ENCODE peak calls at places on chromosomes 4 and X, in five cellular contexts. Y, L, E, B and U are unnamed samples.

GRCh38 chrX:77484045-77484444 is 36.9 kb downstream of the FGF16 start:
- DNase-seq in Y (no peak), L (no peak), E (no peak), B (no peak), U (no peak)

GRCh38 chr4:6125103-6125651 is 75.2 kb downstream of the JAKMIP1 start:
- DNase-seq in Y (no peak), L (no peak), E (no peak), B (no peak), U (no peak)

GRCh38 chr4:48906283-48907173 is at the start of gene OCIAD2:
- DNase-seq in Y (peak), L (peak), E (no peak), B (peak), U (peak)

GRCh38 chr4:1993169-1993516 is 15.6 kb downstream of the NELFA start:
- DNase-seq in Y (no peak), L (peak), E (no peak), B (no peak), U (no peak)

GRCh38 chr4:95044204-95044848 is 286.6 kb downstream of the BMPR1B start:
- DNase-seq in Y (no peak), L (no peak), E (no peak), B (no peak), U (peak)

GRCh38 chr4:26330186-26330787 is 9.5 kb downstream of the RBPJ start:
- DNase-seq in Y (peak), L (no peak), E (no peak), B (no peak), U (peak)

GRCh38 chrX:48472225-48472624 is 2.2 kb upstream of the SLC38A5 start:
- DNase-seq in Y (no peak), L (no peak), E (no peak), B (no peak), U (peak)

GRCh38 chrX:74293343-74293946 is 10.5 kb upstream of the ZCCHC13 start:
- DNase-seq in Y (peak), L (peak), E (peak), B (peak), U (peak)

GRCh38 chrX:275967-276587 is 5.1 kb upstream of the PLCXD1 start:
- DNase-seq in Y (peak), L (no peak), E (peak), B (peak), U (peak)

GRCh38 chr4:88814043-88814617 is 116.5 kb upstream of the NAP1L5 start:
- DNase-seq in Y (no peak), L (no peak), E (no peak), B (no peak), U (no peak)

GRCh38 chr4:130955520-130955919 is 1859.6 kb downstream of the C4orf33 start:
- DNase-seq in Y (no peak), L (no peak), E (no peak), B (no peak), U (no peak)

GRCh38 chrX:57177070-57177469 is 39.9 kb upstream of the SPIN2A start:
- DNase-seq in Y (no peak), L (no peak), E (no peak), B (no peak), U (peak)

GRCh38 chr4:83043801-83044407 is 8.9 kb downstream of the COPS4 start:
- DNase-seq in Y (peak), L (no peak), E (no peak), B (no peak), U (no peak)

GRCh38 chr4:83237591-83237990 is 47.0 kb downstream of the COQ2 start:
- DNase-seq in Y (no peak), L (no peak), E (no peak), B (no peak), U (no peak)

GRCh38 chrX:94743478-94743877 is 1069.5 kb downstream of the FAM133A start:
- DNase-seq in Y (no peak), L (no peak), E (no peak), B (no peak), U (no peak)

GRCh38 chr4:57080781-57081650 is 29.2 kb downstream of the IGFBP7 start:
- DNase-seq in Y (peak), L (no peak), E (no peak), B (no peak), U (no peak)

GRCh38 chrX:124594017-124594651 is 247.8 kb downstream of the SH2D1A start:
- DNase-seq in Y (peak), L (no peak), E (no peak), B (no peak), U (no peak)

GRCh38 chr4:76545161-76545884 is 110.3 kb downstream of the SHROOM3 start:
- DNase-seq in Y (no peak), L (no peak), E (no peak), B (no peak), U (no peak)